ENCODE peak calls at places on chromosomes 12 and 14, in ten cellular contexts. One of them, this sample, is unnamed.

GRCh38 chr12:69052613-69053408 is 119.8 kb upstream of the CPM start:
- DNase-seq in T-helper 1 cell: no peak
- DNase-seq in HT1080: peak
- DNase-seq in aorta: no peak
- DNase-seq in stimulated activated CD8-positive, alpha-beta memory T cell treated with anti-CD3 and anti-CD28 coated beads, Interleukin-7, amount 100 ng/mL, for 48 hours: peak
- DNase-seq in stimulated activated CD4-positive, alpha-beta T cell treated with anti-CD3 and anti-CD28 coated beads, TNF-alpha, amount 100 ng/mL, for 4 hours: peak
- DNase-seq in naive thymus-derived CD8-positive, alpha-beta T cell: no peak
- DNase-seq in progenitor cell of endocrine pancreas: no peak
- DNase-seq in natural killer cell treated with Interleukin-12 subunit alpha and Interleukin-12 subunit beta and Interleukin-15 and Interleukin-18, amount 100 ng/mL, for 72 hours: no peak
- DNase-seq in iris pigment epithelial cell: peak
- DNase-seq in this sample: peak

GRCh38 chr12:62562892-62563291 is 96.3 kb downstream of the MON2 start:
- DNase-seq in T-helper 1 cell: no peak
- DNase-seq in HT1080: no peak
- DNase-seq in aorta: no peak
- DNase-seq in stimulated activated CD8-positive, alpha-beta memory T cell treated with anti-CD3 and anti-CD28 coated beads, Interleukin-7, amount 100 ng/mL, for 48 hours: no peak
- DNase-seq in stimulated activated CD4-positive, alpha-beta T cell treated with anti-CD3 and anti-CD28 coated beads, TNF-alpha, amount 100 ng/mL, for 4 hours: no peak
- DNase-seq in naive thymus-derived CD8-positive, alpha-beta T cell: no peak
- DNase-seq in progenitor cell of endocrine pancreas: no peak
- DNase-seq in natural killer cell treated with Interleukin-12 subunit alpha and Interleukin-12 subunit beta and Interleukin-15 and Interleukin-18, amount 100 ng/mL, for 72 hours: no peak
- DNase-seq in iris pigment epithelial cell: peak
- DNase-seq in this sample: peak

GRCh38 chr14:105343194-105343593 is 28.6 kb downstream of the PACS2 start:
- DNase-seq in T-helper 1 cell: no peak
- DNase-seq in HT1080: no peak
- DNase-seq in aorta: no peak
- DNase-seq in stimulated activated CD8-positive, alpha-beta memory T cell treated with anti-CD3 and anti-CD28 coated beads, Interleukin-7, amount 100 ng/mL, for 48 hours: no peak
- DNase-seq in stimulated activated CD4-positive, alpha-beta T cell treated with anti-CD3 and anti-CD28 coated beads, TNF-alpha, amount 100 ng/mL, for 4 hours: no peak
- DNase-seq in naive thymus-derived CD8-positive, alpha-beta T cell: no peak
- DNase-seq in progenitor cell of endocrine pancreas: no peak
- DNase-seq in natural killer cell treated with Interleukin-12 subunit alpha and Interleukin-12 subunit beta and Interleukin-15 and Interleukin-18, amount 100 ng/mL, for 72 hours: no peak
- DNase-seq in iris pigment epithelial cell: no peak
- DNase-seq in this sample: no peak

GRCh38 chr14:51006781-51007211 is 62.5 kb upstream of the PYGL start:
- DNase-seq in T-helper 1 cell: no peak
- DNase-seq in HT1080: peak
- DNase-seq in aorta: no peak
- DNase-seq in stimulated activated CD8-positive, alpha-beta memory T cell treated with anti-CD3 and anti-CD28 coated beads, Interleukin-7, amount 100 ng/mL, for 48 hours: no peak
- DNase-seq in stimulated activated CD4-positive, alpha-beta T cell treated with anti-CD3 and anti-CD28 coated beads, TNF-alpha, amount 100 ng/mL, for 4 hours: no peak
- DNase-seq in naive thymus-derived CD8-positive, alpha-beta T cell: no peak
- DNase-seq in progenitor cell of endocrine pancreas: no peak
- DNase-seq in natural killer cell treated with Interleukin-12 subunit alpha and Interleukin-12 subunit beta and Interleukin-15 and Interleukin-18, amount 100 ng/mL, for 72 hours: no peak
- DNase-seq in iris pigment epithelial cell: peak
- DNase-seq in this sample: peak

GRCh38 chr12:100926669-100927248 is 132.2 kb downstream of the ANO4 start:
- DNase-seq in T-helper 1 cell: no peak
- DNase-seq in HT1080: peak
- DNase-seq in aorta: no peak
- DNase-seq in stimulated activated CD8-positive, alpha-beta memory T cell treated with anti-CD3 and anti-CD28 coated beads, Interleukin-7, amount 100 ng/mL, for 48 hours: no peak
- DNase-seq in stimulated activated CD4-positive, alpha-beta T cell treated with anti-CD3 and anti-CD28 coated beads, TNF-alpha, amount 100 ng/mL, for 4 hours: no peak
- DNase-seq in naive thymus-derived CD8-positive, alpha-beta T cell: no peak
- DNase-seq in progenitor cell of endocrine pancreas: peak
- DNase-seq in natural killer cell treated with Interleukin-12 subunit alpha and Interleukin-12 subunit beta and Interleukin-15 and Interleukin-18, amount 100 ng/mL, for 72 hours: no peak
- DNase-seq in iris pigment epithelial cell: peak
- DNase-seq in this sample: peak

GRCh38 chr12:31590730-31591307 is at the start of gene DENND5B:
- DNase-seq in T-helper 1 cell: no peak
- DNase-seq in HT1080: peak
- DNase-seq in aorta: peak
- DNase-seq in stimulated activated CD8-positive, alpha-beta memory T cell treated with anti-CD3 and anti-CD28 coated beads, Interleukin-7, amount 100 ng/mL, for 48 hours: no peak
- DNase-seq in stimulated activated CD4-positive, alpha-beta T cell treated with anti-CD3 and anti-CD28 coated beads, TNF-alpha, amount 100 ng/mL, for 4 hours: no peak
- DNase-seq in naive thymus-derived CD8-positive, alpha-beta T cell: peak
- DNase-seq in progenitor cell of endocrine pancreas: peak
- DNase-seq in natural killer cell treated with Interleukin-12 subunit alpha and Interleukin-12 subunit beta and Interleukin-15 and Interleukin-18, amount 100 ng/mL, for 72 hours: peak
- DNase-seq in iris pigment epithelial cell: peak
- DNase-seq in this sample: peak

GRCh38 chr14:52080817-52081755 is 12.2 kb upstream of the NID2 start:
- DNase-seq in T-helper 1 cell: no peak
- DNase-seq in HT1080: peak
- DNase-seq in aorta: no peak
- DNase-seq in stimulated activated CD8-positive, alpha-beta memory T cell treated with anti-CD3 and anti-CD28 coated beads, Interleukin-7, amount 100 ng/mL, for 48 hours: no peak
- DNase-seq in stimulated activated CD4-positive, alpha-beta T cell treated with anti-CD3 and anti-CD28 coated beads, TNF-alpha, amount 100 ng/mL, for 4 hours: no peak
- DNase-seq in naive thymus-derived CD8-positive, alpha-beta T cell: no peak
- DNase-seq in progenitor cell of endocrine pancreas: no peak
- DNase-seq in natural killer cell treated with Interleukin-12 subunit alpha and Interleukin-12 subunit beta and Interleukin-15 and Interleukin-18, amount 100 ng/mL, for 72 hours: no peak
- DNase-seq in iris pigment epithelial cell: peak
- DNase-seq in this sample: peak

GRCh38 chr12:9948606-9949286 is 16.6 kb upstream of the CLEC2A start:
- DNase-seq in T-helper 1 cell: no peak
- DNase-seq in HT1080: no peak
- DNase-seq in aorta: no peak
- DNase-seq in stimulated activated CD8-positive, alpha-beta memory T cell treated with anti-CD3 and anti-CD28 coated beads, Interleukin-7, amount 100 ng/mL, for 48 hours: no peak
- DNase-seq in stimulated activated CD4-positive, alpha-beta T cell treated with anti-CD3 and anti-CD28 coated beads, TNF-alpha, amount 100 ng/mL, for 4 hours: no peak
- DNase-seq in naive thymus-derived CD8-positive, alpha-beta T cell: no peak
- DNase-seq in progenitor cell of endocrine pancreas: no peak
- DNase-seq in natural killer cell treated with Interleukin-12 subunit alpha and Interleukin-12 subunit beta and Interleukin-15 and Interleukin-18, amount 100 ng/mL, for 72 hours: no peak
- DNase-seq in iris pigment epithelial cell: no peak
- DNase-seq in this sample: no peak

GRCh38 chr14:22530101-22530500 is 58.9 kb downstream of the DAD1 start:
- DNase-seq in T-helper 1 cell: no peak
- DNase-seq in HT1080: no peak
- DNase-seq in aorta: no peak
- DNase-seq in stimulated activated CD8-positive, alpha-beta memory T cell treated with anti-CD3 and anti-CD28 coated beads, Interleukin-7, amount 100 ng/mL, for 48 hours: no peak
- DNase-seq in stimulated activated CD4-positive, alpha-beta T cell treated with anti-CD3 and anti-CD28 coated beads, TNF-alpha, amount 100 ng/mL, for 4 hours: no peak
- DNase-seq in naive thymus-derived CD8-positive, alpha-beta T cell: no peak
- DNase-seq in progenitor cell of endocrine pancreas: no peak
- DNase-seq in natural killer cell treated with Interleukin-12 subunit alpha and Interleukin-12 subunit beta and Interleukin-15 and Interleukin-18, amount 100 ng/mL, for 72 hours: no peak
- DNase-seq in iris pigment epithelial cell: no peak
- DNase-seq in this sample: no peak

GRCh38 chr14:70698288-70698687 is 56.6 kb downstream of the TTC9 start:
- DNase-seq in T-helper 1 cell: no peak
- DNase-seq in HT1080: peak
- DNase-seq in aorta: no peak
- DNase-seq in stimulated activated CD8-positive, alpha-beta memory T cell treated with anti-CD3 and anti-CD28 coated beads, Interleukin-7, amount 100 ng/mL, for 48 hours: no peak
- DNase-seq in stimulated activated CD4-positive, alpha-beta T cell treated with anti-CD3 and anti-CD28 coated beads, TNF-alpha, amount 100 ng/mL, for 4 hours: no peak
- DNase-seq in naive thymus-derived CD8-positive, alpha-beta T cell: no peak
- DNase-seq in progenitor cell of endocrine pancreas: no peak
- DNase-seq in natural killer cell treated with Interleukin-12 subunit alpha and Interleukin-12 subunit beta and Interleukin-15 and Interleukin-18, amount 100 ng/mL, for 72 hours: no peak
- DNase-seq in iris pigment epithelial cell: peak
- DNase-seq in this sample: peak

GRCh38 chr14:95941897-95942296 is 65.3 kb downstream of the TUNAR start:
- DNase-seq in T-helper 1 cell: no peak
- DNase-seq in HT1080: no peak
- DNase-seq in aorta: no peak
- DNase-seq in stimulated activated CD8-positive, alpha-beta memory T cell treated with anti-CD3 and anti-CD28 coated beads, Interleukin-7, amount 100 ng/mL, for 48 hours: no peak
- DNase-seq in stimulated activated CD4-positive, alpha-beta T cell treated with anti-CD3 and anti-CD28 coated beads, TNF-alpha, amount 100 ng/mL, for 4 hours: no peak
- DNase-seq in naive thymus-derived CD8-positive, alpha-beta T cell: no peak
- DNase-seq in progenitor cell of endocrine pancreas: no peak
- DNase-seq in natural killer cell treated with Interleukin-12 subunit alpha and Interleukin-12 subunit beta and Interleukin-15 and Interleukin-18, amount 100 ng/mL, for 72 hours: no peak
- DNase-seq in iris pigment epithelial cell: no peak
- DNase-seq in this sample: no peak

GRCh38 chr12:103800252-103800771 is 40.7 kb downstream of the NT5DC3 start:
- DNase-seq in T-helper 1 cell: no peak
- DNase-seq in HT1080: no peak
- DNase-seq in aorta: peak
- DNase-seq in stimulated activated CD8-positive, alpha-beta memory T cell treated with anti-CD3 and anti-CD28 coated beads, Interleukin-7, amount 100 ng/mL, for 48 hours: no peak
- DNase-seq in stimulated activated CD4-positive, alpha-beta T cell treated with anti-CD3 and anti-CD28 coated beads, TNF-alpha, amount 100 ng/mL, for 4 hours: no peak
- DNase-seq in naive thymus-derived CD8-positive, alpha-beta T cell: no peak
- DNase-seq in progenitor cell of endocrine pancreas: no peak
- DNase-seq in natural killer cell treated with Interleukin-12 subunit alpha and Interleukin-12 subunit beta and Interleukin-15 and Interleukin-18, amount 100 ng/mL, for 72 hours: no peak
- DNase-seq in iris pigment epithelial cell: peak
- DNase-seq in this sample: no peak

GRCh38 chr14:21093018-21093417 is 5.4 kb downstream of the ZNF219 start:
- DNase-seq in T-helper 1 cell: no peak
- DNase-seq in HT1080: no peak
- DNase-seq in aorta: peak
- DNase-seq in stimulated activated CD8-positive, alpha-beta memory T cell treated with anti-CD3 and anti-CD28 coated beads, Interleukin-7, amount 100 ng/mL, for 48 hours: no peak
- DNase-seq in stimulated activated CD4-positive, alpha-beta T cell treated with anti-CD3 and anti-CD28 coated beads, TNF-alpha, amount 100 ng/mL, for 4 hours: no peak
- DNase-seq in naive thymus-derived CD8-positive, alpha-beta T cell: no peak
- DNase-seq in progenitor cell of endocrine pancreas: no peak
- DNase-seq in natural killer cell treated with Interleukin-12 subunit alpha and Interleukin-12 subunit beta and Interleukin-15 and Interleukin-18, amount 100 ng/mL, for 72 hours: no peak
- DNase-seq in iris pigment epithelial cell: no peak
- DNase-seq in this sample: no peak

GRCh38 chr12:30965613-30965985 is 39.1 kb downstream of the TSPAN11 start:
- DNase-seq in T-helper 1 cell: no peak
- DNase-seq in HT1080: no peak
- DNase-seq in aorta: peak
- DNase-seq in stimulated activated CD8-positive, alpha-beta memory T cell treated with anti-CD3 and anti-CD28 coated beads, Interleukin-7, amount 100 ng/mL, for 48 hours: no peak
- DNase-seq in stimulated activated CD4-positive, alpha-beta T cell treated with anti-CD3 and anti-CD28 coated beads, TNF-alpha, amount 100 ng/mL, for 4 hours: no peak
- DNase-seq in naive thymus-derived CD8-positive, alpha-beta T cell: no peak
- DNase-seq in progenitor cell of endocrine pancreas: no peak
- DNase-seq in natural killer cell treated with Interleukin-12 subunit alpha and Interleukin-12 subunit beta and Interleukin-15 and Interleukin-18, amount 100 ng/mL, for 72 hours: no peak
- DNase-seq in iris pigment epithelial cell: peak
- DNase-seq in this sample: no peak

GRCh38 chr12:100720016-100720654 is 74.4 kb upstream of the ANO4 start:
- DNase-seq in T-helper 1 cell: no peak
- DNase-seq in HT1080: no peak
- DNase-seq in aorta: no peak
- DNase-seq in stimulated activated CD8-positive, alpha-beta memory T cell treated with anti-CD3 and anti-CD28 coated beads, Interleukin-7, amount 100 ng/mL, for 48 hours: no peak
- DNase-seq in stimulated activated CD4-positive, alpha-beta T cell treated with anti-CD3 and anti-CD28 coated beads, TNF-alpha, amount 100 ng/mL, for 4 hours: no peak
- DNase-seq in naive thymus-derived CD8-positive, alpha-beta T cell: no peak
- DNase-seq in progenitor cell of endocrine pancreas: no peak
- DNase-seq in natural killer cell treated with Interleukin-12 subunit alpha and Interleukin-12 subunit beta and Interleukin-15 and Interleukin-18, amount 100 ng/mL, for 72 hours: no peak
- DNase-seq in iris pigment epithelial cell: peak
- DNase-seq in this sample: peak

GRCh38 chr12:99053599-99054362 is 408.7 kb downstream of the APAF1 start:
- DNase-seq in T-helper 1 cell: no peak
- DNase-seq in HT1080: peak
- DNase-seq in aorta: no peak
- DNase-seq in stimulated activated CD8-positive, alpha-beta memory T cell treated with anti-CD3 and anti-CD28 coated beads, Interleukin-7, amount 100 ng/mL, for 48 hours: no peak
- DNase-seq in stimulated activated CD4-positive, alpha-beta T cell treated with anti-CD3 and anti-CD28 coated beads, TNF-alpha, amount 100 ng/mL, for 4 hours: no peak
- DNase-seq in naive thymus-derived CD8-positive, alpha-beta T cell: no peak
- DNase-seq in progenitor cell of endocrine pancreas: no peak
- DNase-seq in natural killer cell treated with Interleukin-12 subunit alpha and Interleukin-12 subunit beta and Interleukin-15 and Interleukin-18, amount 100 ng/mL, for 72 hours: no peak
- DNase-seq in iris pigment epithelial cell: no peak
- DNase-seq in this sample: no peak

GRCh38 chr12:131959641-131960589 is 10.2 kb downstream of the EP400 start:
- DNase-seq in T-helper 1 cell: no peak
- DNase-seq in HT1080: no peak
- DNase-seq in aorta: peak
- DNase-seq in stimulated activated CD8-positive, alpha-beta memory T cell treated with anti-CD3 and anti-CD28 coated beads, Interleukin-7, amount 100 ng/mL, for 48 hours: no peak
- DNase-seq in stimulated activated CD4-positive, alpha-beta T cell treated with anti-CD3 and anti-CD28 coated beads, TNF-alpha, amount 100 ng/mL, for 4 hours: no peak
- DNase-seq in naive thymus-derived CD8-positive, alpha-beta T cell: no peak
- DNase-seq in progenitor cell of endocrine pancreas: no peak
- DNase-seq in natural killer cell treated with Interleukin-12 subunit alpha and Interleukin-12 subunit beta and Interleukin-15 and Interleukin-18, amount 100 ng/mL, for 72 hours: no peak
- DNase-seq in iris pigment epithelial cell: no peak
- DNase-seq in this sample: no peak

GRCh38 chr14:23137221-23138172 is 18.4 kb upstream of the CEBPE start:
- DNase-seq in T-helper 1 cell: no peak
- DNase-seq in HT1080: no peak
- DNase-seq in aorta: no peak
- DNase-seq in stimulated activated CD8-positive, alpha-beta memory T cell treated with anti-CD3 and anti-CD28 coated beads, Interleukin-7, amount 100 ng/mL, for 48 hours: no peak
- DNase-seq in stimulated activated CD4-positive, alpha-beta T cell treated with anti-CD3 and anti-CD28 coated beads, TNF-alpha, amount 100 ng/mL, for 4 hours: no peak
- DNase-seq in naive thymus-derived CD8-positive, alpha-beta T cell: no peak
- DNase-seq in progenitor cell of endocrine pancreas: no peak
- DNase-seq in natural killer cell treated with Interleukin-12 subunit alpha and Interleukin-12 subunit beta and Interleukin-15 and Interleukin-18, amount 100 ng/mL, for 72 hours: no peak
- DNase-seq in iris pigment epithelial cell: no peak
- DNase-seq in this sample: peak

GRCh38 chr12:53999596-54000104 is 311 bp upstream of the HOXC9 start:
- DNase-seq in T-helper 1 cell: no peak
- DNase-seq in HT1080: peak
- DNase-seq in aorta: peak
- DNase-seq in stimulated activated CD8-positive, alpha-beta memory T cell treated with anti-CD3 and anti-CD28 coated beads, Interleukin-7, amount 100 ng/mL, for 48 hours: no peak
- DNase-seq in stimulated activated CD4-positive, alpha-beta T cell treated with anti-CD3 and anti-CD28 coated beads, TNF-alpha, amount 100 ng/mL, for 4 hours: no peak
- DNase-seq in naive thymus-derived CD8-positive, alpha-beta T cell: no peak
- DNase-seq in progenitor cell of endocrine pancreas: no peak
- DNase-seq in natural killer cell treated with Interleukin-12 subunit alpha and Interleukin-12 subunit beta and Interleukin-15 and Interleukin-18, amount 100 ng/mL, for 72 hours: no peak
- DNase-seq in iris pigment epithelial cell: peak
- DNase-seq in this sample: peak

GRCh38 chr12:107478881-107479280 is 206.7 kb upstream of the PWP1 start:
- DNase-seq in T-helper 1 cell: no peak
- DNase-seq in HT1080: no peak
- DNase-seq in aorta: no peak
- DNase-seq in stimulated activated CD8-positive, alpha-beta memory T cell treated with anti-CD3 and anti-CD28 coated beads, Interleukin-7, amount 100 ng/mL, for 48 hours: no peak
- DNase-seq in stimulated activated CD4-positive, alpha-beta T cell treated with anti-CD3 and anti-CD28 coated beads, TNF-alpha, amount 100 ng/mL, for 4 hours: no peak
- DNase-seq in naive thymus-derived CD8-positive, alpha-beta T cell: no peak
- DNase-seq in progenitor cell of endocrine pancreas: no peak
- DNase-seq in natural killer cell treated with Interleukin-12 subunit alpha and Interleukin-12 subunit beta and Interleukin-15 and Interleukin-18, amount 100 ng/mL, for 72 hours: no peak
- DNase-seq in iris pigment epithelial cell: no peak
- DNase-seq in this sample: peak

GRCh38 chr12:90163975-90164374 is 455.3 kb upstream of the ATP2B1 start:
- DNase-seq in T-helper 1 cell: no peak
- DNase-seq in HT1080: peak
- DNase-seq in aorta: no peak
- DNase-seq in stimulated activated CD8-positive, alpha-beta memory T cell treated with anti-CD3 and anti-CD28 coated beads, Interleukin-7, amount 100 ng/mL, for 48 hours: no peak
- DNase-seq in stimulated activated CD4-positive, alpha-beta T cell treated with anti-CD3 and anti-CD28 coated beads, TNF-alpha, amount 100 ng/mL, for 4 hours: no peak
- DNase-seq in naive thymus-derived CD8-positive, alpha-beta T cell: no peak
- DNase-seq in progenitor cell of endocrine pancreas: no peak
- DNase-seq in natural killer cell treated with Interleukin-12 subunit alpha and Interleukin-12 subunit beta and Interleukin-15 and Interleukin-18, amount 100 ng/mL, for 72 hours: no peak
- DNase-seq in iris pigment epithelial cell: no peak
- DNase-seq in this sample: no peak

GRCh38 chr14:66082009-66082408 is 404.2 kb upstream of the CCDC196 start:
- DNase-seq in T-helper 1 cell: no peak
- DNase-seq in HT1080: peak
- DNase-seq in aorta: no peak
- DNase-seq in stimulated activated CD8-positive, alpha-beta memory T cell treated with anti-CD3 and anti-CD28 coated beads, Interleukin-7, amount 100 ng/mL, for 48 hours: no peak
- DNase-seq in stimulated activated CD4-positive, alpha-beta T cell treated with anti-CD3 and anti-CD28 coated beads, TNF-alpha, amount 100 ng/mL, for 4 hours: no peak
- DNase-seq in naive thymus-derived CD8-positive, alpha-beta T cell: no peak
- DNase-seq in progenitor cell of endocrine pancreas: no peak
- DNase-seq in natural killer cell treated with Interleukin-12 subunit alpha and Interleukin-12 subunit beta and Interleukin-15 and Interleukin-18, amount 100 ng/mL, for 72 hours: no peak
- DNase-seq in iris pigment epithelial cell: no peak
- DNase-seq in this sample: no peak

GRCh38 chr12:13205809-13206559 is 9.5 kb downstream of the EMP1 start:
- DNase-seq in T-helper 1 cell: no peak
- DNase-seq in HT1080: peak
- DNase-seq in aorta: no peak
- DNase-seq in stimulated activated CD8-positive, alpha-beta memory T cell treated with anti-CD3 and anti-CD28 coated beads, Interleukin-7, amount 100 ng/mL, for 48 hours: peak
- DNase-seq in stimulated activated CD4-positive, alpha-beta T cell treated with anti-CD3 and anti-CD28 coated beads, TNF-alpha, amount 100 ng/mL, for 4 hours: no peak
- DNase-seq in naive thymus-derived CD8-positive, alpha-beta T cell: no peak
- DNase-seq in progenitor cell of endocrine pancreas: no peak
- DNase-seq in natural killer cell treated with Interleukin-12 subunit alpha and Interleukin-12 subunit beta and Interleukin-15 and Interleukin-18, amount 100 ng/mL, for 72 hours: no peak
- DNase-seq in iris pigment epithelial cell: peak
- DNase-seq in this sample: peak

GRCh38 chr14:90507428-90507827 is 110.6 kb downstream of the CALM1 start:
- DNase-seq in T-helper 1 cell: no peak
- DNase-seq in HT1080: no peak
- DNase-seq in aorta: no peak
- DNase-seq in stimulated activated CD8-positive, alpha-beta memory T cell treated with anti-CD3 and anti-CD28 coated beads, Interleukin-7, amount 100 ng/mL, for 48 hours: no peak
- DNase-seq in stimulated activated CD4-positive, alpha-beta T cell treated with anti-CD3 and anti-CD28 coated beads, TNF-alpha, amount 100 ng/mL, for 4 hours: no peak
- DNase-seq in naive thymus-derived CD8-positive, alpha-beta T cell: no peak
- DNase-seq in progenitor cell of endocrine pancreas: no peak
- DNase-seq in natural killer cell treated with Interleukin-12 subunit alpha and Interleukin-12 subunit beta and Interleukin-15 and Interleukin-18, amount 100 ng/mL, for 72 hours: no peak
- DNase-seq in iris pigment epithelial cell: no peak
- DNase-seq in this sample: no peak

GRCh38 chr12:6821674-6822433 is at the start of gene GPR162:
- DNase-seq in T-helper 1 cell: no peak
- DNase-seq in HT1080: no peak
- DNase-seq in aorta: peak
- DNase-seq in stimulated activated CD8-positive, alpha-beta memory T cell treated with anti-CD3 and anti-CD28 coated beads, Interleukin-7, amount 100 ng/mL, for 48 hours: no peak
- DNase-seq in stimulated activated CD4-positive, alpha-beta T cell treated with anti-CD3 and anti-CD28 coated beads, TNF-alpha, amount 100 ng/mL, for 4 hours: no peak
- DNase-seq in naive thymus-derived CD8-positive, alpha-beta T cell: no peak
- DNase-seq in progenitor cell of endocrine pancreas: peak
- DNase-seq in natural killer cell treated with Interleukin-12 subunit alpha and Interleukin-12 subunit beta and Interleukin-15 and Interleukin-18, amount 100 ng/mL, for 72 hours: no peak
- DNase-seq in iris pigment epithelial cell: peak
- DNase-seq in this sample: peak

GRCh38 chr14:65361920-65362319 is 50.6 kb upstream of the FUT8 start:
- DNase-seq in T-helper 1 cell: no peak
- DNase-seq in HT1080: no peak
- DNase-seq in aorta: no peak
- DNase-seq in stimulated activated CD8-positive, alpha-beta memory T cell treated with anti-CD3 and anti-CD28 coated beads, Interleukin-7, amount 100 ng/mL, for 48 hours: no peak
- DNase-seq in stimulated activated CD4-positive, alpha-beta T cell treated with anti-CD3 and anti-CD28 coated beads, TNF-alpha, amount 100 ng/mL, for 4 hours: no peak
- DNase-seq in naive thymus-derived CD8-positive, alpha-beta T cell: no peak
- DNase-seq in progenitor cell of endocrine pancreas: no peak
- DNase-seq in natural killer cell treated with Interleukin-12 subunit alpha and Interleukin-12 subunit beta and Interleukin-15 and Interleukin-18, amount 100 ng/mL, for 72 hours: no peak
- DNase-seq in iris pigment epithelial cell: peak
- DNase-seq in this sample: peak

GRCh38 chr14:73784988-73785313 is 66.7 kb upstream of the PTGR2 start:
- DNase-seq in T-helper 1 cell: no peak
- DNase-seq in HT1080: no peak
- DNase-seq in aorta: no peak
- DNase-seq in stimulated activated CD8-positive, alpha-beta memory T cell treated with anti-CD3 and anti-CD28 coated beads, Interleukin-7, amount 100 ng/mL, for 48 hours: no peak
- DNase-seq in stimulated activated CD4-positive, alpha-beta T cell treated with anti-CD3 and anti-CD28 coated beads, TNF-alpha, amount 100 ng/mL, for 4 hours: no peak
- DNase-seq in naive thymus-derived CD8-positive, alpha-beta T cell: no peak
- DNase-seq in progenitor cell of endocrine pancreas: no peak
- DNase-seq in natural killer cell treated with Interleukin-12 subunit alpha and Interleukin-12 subunit beta and Interleukin-15 and Interleukin-18, amount 100 ng/mL, for 72 hours: no peak
- DNase-seq in iris pigment epithelial cell: no peak
- DNase-seq in this sample: no peak

GRCh38 chr14:51822499-51822898 is 37.9 kb upstream of the GNG2 start:
- DNase-seq in T-helper 1 cell: no peak
- DNase-seq in HT1080: no peak
- DNase-seq in aorta: no peak
- DNase-seq in stimulated activated CD8-positive, alpha-beta memory T cell treated with anti-CD3 and anti-CD28 coated beads, Interleukin-7, amount 100 ng/mL, for 48 hours: no peak
- DNase-seq in stimulated activated CD4-positive, alpha-beta T cell treated with anti-CD3 and anti-CD28 coated beads, TNF-alpha, amount 100 ng/mL, for 4 hours: no peak
- DNase-seq in naive thymus-derived CD8-positive, alpha-beta T cell: no peak
- DNase-seq in progenitor cell of endocrine pancreas: no peak
- DNase-seq in natural killer cell treated with Interleukin-12 subunit alpha and Interleukin-12 subunit beta and Interleukin-15 and Interleukin-18, amount 100 ng/mL, for 72 hours: no peak
- DNase-seq in iris pigment epithelial cell: no peak
- DNase-seq in this sample: no peak

This sample was measured in epithelial cell of esophagus.